ENCODE peak calls at places on chromosomes 13 and 19, in four cellular contexts. R is NCI-H2171, P is AG08396, Z is mucosa of descending colon. Y is an unnamed sample.

GRCh38 chr13:99993660-99994455 is 12.3 kb downstream of the ZIC2 start:
- DNase-seq in R (no peak), P (no peak), Z (no peak), Y (no peak)

GRCh38 chr13:37646531-37646930 is 48.0 kb upstream of the POSTN start:
- DNase-seq in R (no peak), P (no peak), Z (no peak), Y (no peak)

GRCh38 chr19:17797397-17798201 is 2.7 kb downstream of the B3GNT3 start:
- DNase-seq in R (no peak), P (no peak), Z (peak; percentile 88), Y (no peak)

GRCh38 chr13:79593611-79594275 is 112.8 kb downstream of the NDFIP2 start:
- DNase-seq in R (no peak), P (no peak), Z (no peak), Y (no peak)

GRCh38 chr19:13151605-13152355 is 1.6 kb downstream of the IER2 start:
- DNase-seq in R (peak; percentile 96), P (peak; percentile 97), Z (peak; percentile 98), Y (peak; percentile 86)

GRCh38 chr13:35479223-35479536 is 2.7 kb upstream of the MAB21L1 start:
- DNase-seq in R (no peak), P (no peak), Z (no peak), Y (no peak)

GRCh38 chr19:1258707-1259205 is 10.4 kb downstream of the MIDN start:
- DNase-seq in R (no peak), P (no peak), Z (no peak), Y (no peak)

GRCh38 chr13:101298517-101298916 is 117.8 kb downstream of the NALCN start:
- DNase-seq in R (no peak), P (no peak), Z (no peak), Y (no peak)

GRCh38 chr19:5170329-5170745 is 170.3 kb downstream of the PTPRS start:
- DNase-seq in R (no peak), P (no peak), Z (peak; percentile 55), Y (no peak)

GRCh38 chr13:92355213-92355612 is 871.4 kb upstream of the GPC6 start:
- DNase-seq in R (peak; percentile 11), P (no peak), Z (peak; percentile 29), Y (no peak)

GRCh38 chr19:22625266-22626035 is 8.7 kb upstream of the ZNF492 start:
- DNase-seq in R (no peak), P (no peak), Z (no peak), Y (no peak)

Y was measured in NCI-H1436 treated with DMSO at 0.1 percent for 48 hours.